ENCODE peak calls at places on chromosomes 12 and 14, in six cellular contexts. A, R, Q, X, C and M are unnamed samples.

GRCh38 chr12:54066408-54066807 is 12.8 kb downstream of the HOXC4 start:
- DNase-seq in A (no peak), R (no peak), Q (no peak), X (no peak), C (no peak), M (no peak)

GRCh38 chr14:58777541-58777979 is 139.8 kb downstream of the DACT1 start:
- DNase-seq in A (no peak), R (no peak), Q (no peak), X (no peak), C (peak; percentile 64), M (no peak)

GRCh38 chr14:34498684-34499412 is 36.8 kb upstream of the SPTSSA start:
- DNase-seq in A (no peak), R (no peak), Q (no peak), X (peak; percentile 38), C (peak; percentile 21), M (no peak)

GRCh38 chr12:61870658-61871559 is 389.3 kb upstream of the USP15 start:
- DNase-seq in A (no peak), R (no peak), Q (peak; percentile 33), X (no peak), C (no peak), M (no peak)

GRCh38 chr12:2937500-2937899 is 21.7 kb upstream of the TEAD4 start:
- DNase-seq in A (no peak), R (no peak), Q (no peak), X (no peak), C (no peak), M (no peak)

GRCh38 chr12:89153341-89153740 is 199.0 kb downstream of the DUSP6 start:
- DNase-seq in A (no peak), R (no peak), Q (no peak), X (no peak), C (no peak), M (no peak)

GRCh38 chr14:72169521-72169920 is 237.3 kb downstream of the RGS6 start:
- DNase-seq in A (no peak), R (no peak), Q (peak; percentile 4), X (no peak), C (peak; percentile 40), M (no peak)

GRCh38 chr14:100688598-100689499 is 37.8 kb upstream of the DLK1 start:
- DNase-seq in A (no peak), R (no peak), Q (peak; percentile 51), X (no peak), C (peak; percentile 34), M (peak; percentile 45)

GRCh38 chr12:94203796-94204195 is 55.4 kb downstream of the PLXNC1 start:
- DNase-seq in A (no peak), R (no peak), Q (no peak), X (no peak), C (no peak), M (no peak)

GRCh38 chr12:95774311-95775045 is 16.1 kb downstream of the NTN4 start:
- DNase-seq in A (no peak), R (no peak), Q (no peak), X (no peak), C (no peak), M (no peak)

GRCh38 chr14:66503532-66503931 is 4.4 kb upstream of the GPHN start:
- DNase-seq in A (no peak), R (no peak), Q (no peak), X (no peak), C (peak; percentile 25), M (no peak)

GRCh38 chr12:2879853-2880252 is 2.8 kb downstream of the RHNO1 start:
- DNase-seq in A (no peak), R (no peak), Q (no peak), X (no peak), C (no peak), M (no peak)

GRCh38 chr14:75426332-75427125 is 1.3 kb upstream of the JDP2 start:
- DNase-seq in A (no peak), R (no peak), Q (no peak), X (no peak), C (no peak), M (no peak)

GRCh38 chr14:100305446-100306255 is 593 bp downstream of the SLC25A29 start:
- DNase-seq in A (peak; percentile 62), R (peak; percentile 62), Q (no peak), X (no peak), C (no peak), M (no peak)

GRCh38 chr12:94980577-94980976 is 22.9 kb downstream of the NDUFA12 start:
- DNase-seq in A (no peak), R (no peak), Q (no peak), X (no peak), C (no peak), M (no peak)

GRCh38 chr12:131133015-131133905 is 179.6 kb downstream of the ADGRD1 start:
- DNase-seq in A (peak; percentile 55), R (no peak), Q (no peak), X (no peak), C (no peak), M (no peak)

GRCh38 chr14:96170961-96171592 is 33.6 kb upstream of the BDKRB2 start:
- DNase-seq in A (no peak), R (no peak), Q (no peak), X (no peak), C (no peak), M (no peak)

GRCh38 chr14:37985826-37986470 is 221.8 kb upstream of the SSTR1 start:
- DNase-seq in A (peak; percentile 19), R (peak; percentile 33), Q (peak; percentile 30), X (peak; percentile 51), C (peak; percentile 22), M (peak; percentile 30)

GRCh38 chr14:34374998-34375740 is 86.9 kb downstream of the SPTSSA start:
- DNase-seq in A (no peak), R (no peak), Q (no peak), X (no peak), C (no peak), M (no peak)

GRCh38 chr12:24901975-24902461 is 46.9 kb downstream of the BCAT1 start:
- DNase-seq in A (no peak), R (no peak), Q (no peak), X (no peak), C (no peak), M (no peak)

GRCh38 chr12:132275110-132275531 is 54.3 kb downstream of the GALNT9 start:
- DNase-seq in A (peak; percentile 31), R (no peak), Q (peak; percentile 90), X (peak; percentile 8), C (peak; percentile 49), M (no peak)

GRCh38 chr12:33763331-33763730 is 259.0 kb upstream of the ALG10 start:
- DNase-seq in A (no peak), R (no peak), Q (no peak), X (no peak), C (no peak), M (no peak)